ENCODE peak calls at places on chromosomes 6 and 20, in eight cellular contexts. L is PC-3, R is kidney, P is H9, W is GM23248, M is fibroblast of lung, O is mammary epithelial cell, A is IMR-90. D is an unnamed sample. For H3K4me1, the result is how much of the 10 kb centered on the place peaks cover.

GRCh38 chr6:51934098-51934497 is 153.3 kb downstream of the PKHD1 start:
- DNase-seq in L (peak), R (peak), P (peak), W (peak), M (no peak), O (no peak), A (no peak), D (no peak)

GRCh38 chr6:138727182-138727581 is 46.4 kb upstream of the CCDC28A start:
- DNase-seq in L (no peak), R (no peak), P (no peak), W (no peak), M (no peak), O (no peak), A (no peak), D (no peak)

GRCh38 chr6:155909710-155910109 is 454.1 kb upstream of the NOX3 start:
- DNase-seq in L (no peak), R (no peak), P (no peak), W (no peak), M (no peak), O (no peak), A (no peak), D (no peak)

GRCh38 chr6:26322645-26323482 is 42.1 kb upstream of the BTN3A2 start:
- DNase-seq in L (peak), R (no peak), P (peak), W (peak), M (peak), O (peak), A (peak), D (peak)

GRCh38 chr20:24825591-24825990 is 123.5 kb upstream of the CST7 start:
- DNase-seq in L (no peak), R (no peak), P (no peak), W (no peak), M (no peak), O (no peak), A (no peak), D (no peak)

GRCh38 chr6:4813055-4813454 is 36.9 kb downstream of the CDYL start:
- DNase-seq in L (no peak), R (no peak), P (no peak), W (no peak), M (no peak), O (no peak), A (no peak), D (no peak)

GRCh38 chr6:90021701-90022100 is 127.4 kb downstream of the GJA10 start:
- DNase-seq in L (no peak), R (no peak), P (no peak), W (no peak), M (no peak), O (no peak), A (no peak), D (no peak)

GRCh38 chr20:37859406-37860171 is 43.3 kb upstream of the VSTM2L start:
- DNase-seq in L (no peak), R (no peak), P (no peak), W (no peak), M (no peak), O (no peak), A (no peak), D (no peak)

GRCh38 chr6:164832410-164832809 is 477.0 kb downstream of the C6orf118 start:
- DNase-seq in L (no peak), R (no peak), P (no peak), W (no peak), M (no peak), O (no peak), A (no peak), D (no peak)

GRCh38 chr6:132096996-132097395 is 145.8 kb upstream of the CCN2 start:
- DNase-seq in L (no peak), R (no peak), P (no peak), W (peak), M (no peak), O (no peak), A (no peak), D (no peak)

GRCh38 chr6:101126501-101126900 is 245.4 kb upstream of the ASCC3 start:
- DNase-seq in L (no peak), R (no peak), P (no peak), W (no peak), M (no peak), O (no peak), A (no peak), D (no peak)

GRCh38 chr6:159525445-159526031 is 167.5 kb downstream of the SOD2 start:
- DNase-seq in L (no peak), R (no peak), P (no peak), W (no peak), M (no peak), O (no peak), A (no peak), D (no peak)

GRCh38 chr6:39688494-39688893 is 36.7 kb downstream of the KIF6 start:
- DNase-seq in L (peak), R (no peak), P (no peak), W (peak), M (peak), O (peak), A (peak), D (peak)

GRCh38 chr20:48716086-48716485 is 111.7 kb downstream of the PREX1 start:
- DNase-seq in L (no peak), R (no peak), P (no peak), W (no peak), M (no peak), O (no peak), A (no peak), D (no peak)

GRCh38 chr6:135250751-135251356 is 69.7 kb downstream of the MYB start:
- DNase-seq in L (no peak), R (no peak), P (peak), W (no peak), M (no peak), O (no peak), A (no peak), D (no peak)

GRCh38 chr20:60727425-60727824 is 524.6 kb upstream of the CDH4 start:
- DNase-seq in L (no peak), R (no peak), P (no peak), W (no peak), M (no peak), O (peak), A (no peak), D (no peak)

GRCh38 chr6:332671-333070 is 40.4 kb downstream of the DUSP22 start:
- DNase-seq in L (no peak), R (no peak), P (no peak), W (peak), M (peak), O (peak), A (peak), D (peak)

GRCh38 chr6:25794784-25795183 is 37.1 kb downstream of the SLC17A1 start:
- DNase-seq in L (no peak), R (no peak), P (no peak), W (no peak), M (no peak), O (no peak), A (no peak), D (no peak)

GRCh38 chr6:167937948-167938911 is 59.2 kb upstream of the KIF25 start:
- DNase-seq in L (peak), R (no peak), P (peak), W (no peak), M (no peak), O (peak), A (no peak), D (no peak)

GRCh38 chr6:11598687-11599086 is 61.1 kb downstream of the TMEM170B start:
- DNase-seq in L (no peak), R (no peak), P (no peak), W (no peak), M (no peak), O (no peak), A (no peak), D (no peak)

GRCh38 chr20:11153819-11154218 is 480.0 kb upstream of the JAG1 start:
- DNase-seq in L (peak), R (no peak), P (no peak), W (no peak), M (no peak), O (no peak), A (peak), D (peak)

DNA sequence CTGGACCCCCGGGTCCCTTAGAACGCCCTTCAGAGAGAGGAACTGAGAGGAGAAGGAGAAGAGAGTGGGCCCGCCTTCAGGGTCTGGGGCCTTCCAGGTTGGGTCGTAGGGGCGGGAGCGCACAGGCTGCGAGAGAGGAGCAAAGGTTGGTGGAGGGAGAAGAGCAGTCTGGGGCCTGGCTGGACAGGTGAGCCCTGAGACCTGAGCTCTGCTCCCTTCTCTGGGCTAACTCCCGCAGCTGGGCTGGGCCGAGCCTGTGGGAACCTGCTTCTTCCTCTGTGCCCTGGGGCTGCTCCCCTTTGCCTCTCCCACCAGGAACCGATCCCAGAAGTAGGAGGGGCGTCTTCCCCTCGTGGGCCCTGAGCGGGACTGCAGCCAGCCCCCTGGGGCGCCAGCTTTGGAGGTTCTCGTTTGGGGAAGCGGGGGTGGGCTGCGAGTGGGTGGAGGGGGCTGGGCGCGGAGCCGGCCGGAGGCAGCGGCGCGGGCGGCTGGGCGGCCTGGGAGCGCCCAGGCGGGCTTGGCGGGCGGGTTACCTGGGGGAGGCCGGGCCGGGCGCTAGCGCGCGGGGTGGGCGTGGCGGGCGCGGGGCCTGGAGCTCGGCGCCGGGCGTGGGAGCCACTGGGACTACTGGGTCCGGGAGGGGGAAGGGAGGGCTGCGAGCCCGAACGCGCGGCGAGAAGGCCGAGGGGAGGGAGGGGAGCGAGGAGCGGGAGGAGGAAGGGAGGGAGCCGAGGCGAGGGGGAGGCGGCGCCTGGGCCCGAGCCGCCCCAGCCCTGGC is at the start of gene DDR1:
- DNase-seq in L (peak), R (peak), P (peak), W (peak), M (peak), O (peak), A (peak), D (peak)
- H3K4me1 ChIP-seq in L (half or more), R (under half), P (under half), W (under half), M (under half), O (half or more), A (under half), D (half or more)

DNA sequence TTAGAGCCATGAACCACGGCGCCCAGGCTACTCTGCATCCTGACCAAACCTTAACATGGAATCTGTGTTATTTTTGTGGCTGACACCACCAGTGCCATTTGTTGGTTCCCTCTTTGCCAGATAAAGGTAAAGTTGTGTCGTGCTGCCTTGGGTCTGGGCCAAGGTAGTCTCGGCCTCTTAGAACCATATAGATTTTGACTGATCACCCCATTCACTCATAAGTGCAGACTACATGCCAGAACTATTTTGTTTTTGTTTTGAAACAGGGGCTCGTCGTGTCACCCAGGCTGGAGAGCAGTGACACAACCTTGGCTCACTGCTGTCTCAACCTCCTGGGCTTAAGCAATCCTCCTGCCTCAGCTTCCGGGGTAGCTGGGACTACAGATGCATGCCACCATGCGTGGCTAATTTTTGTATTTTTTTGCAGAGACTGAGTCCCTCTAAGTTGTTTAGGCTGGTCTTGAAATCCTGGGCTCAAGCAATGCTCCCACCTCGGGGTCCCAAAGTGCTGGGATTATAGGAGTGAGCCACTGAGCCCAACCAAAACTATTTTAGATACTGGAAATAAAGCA is 19.2 kb upstream of the RIPOR3 start:
- DNase-seq in L (peak), R (no peak), P (no peak), W (peak), M (no peak), O (no peak), A (peak), D (peak)
- H3K9ac ChIP-seq in L (no peak), R (no peak), P (no peak), W (peak), M (no peak), O (no peak), A (no peak), D (peak)

DNA sequence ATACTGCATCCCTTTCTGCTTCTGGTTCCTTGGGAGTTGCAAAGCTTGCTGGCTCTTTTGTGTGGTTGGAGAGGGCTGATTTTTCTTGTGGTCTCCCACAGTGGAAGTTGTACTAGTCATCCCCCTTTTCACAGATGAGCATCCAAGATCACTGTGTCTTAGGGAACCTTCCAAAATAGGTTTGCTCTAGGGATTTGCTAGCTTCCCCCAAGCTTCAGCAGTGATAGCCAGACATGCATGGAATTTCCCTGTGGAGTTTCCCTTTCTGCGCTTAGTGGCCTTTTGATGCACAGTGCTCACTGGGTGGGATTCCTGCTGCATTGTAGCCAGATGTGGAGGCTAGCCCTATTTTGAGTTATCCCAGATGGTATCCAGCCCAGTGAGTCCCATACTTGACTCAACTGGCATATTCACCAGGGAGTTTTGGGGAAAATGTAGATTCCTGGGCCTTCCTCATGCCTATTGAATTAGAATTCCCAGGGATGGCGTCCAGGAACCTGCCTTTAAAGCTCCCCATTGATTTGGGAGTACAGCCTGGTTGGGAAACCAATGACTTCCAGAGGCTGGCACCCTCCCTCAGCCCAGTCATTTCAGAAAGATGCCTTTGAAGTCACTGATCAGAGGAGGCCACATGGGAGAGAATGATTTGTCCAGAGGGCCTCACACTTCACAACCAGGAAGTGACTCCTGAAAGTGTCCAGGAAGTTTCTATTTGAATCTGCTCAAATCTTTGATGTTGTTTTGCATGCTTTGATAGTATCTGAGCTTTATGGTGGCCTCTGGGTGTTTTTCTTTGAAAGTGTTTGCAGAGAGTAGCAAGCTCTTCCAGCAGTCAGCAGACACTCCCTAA is 25.9 kb downstream of the PPARD start:
- DNase-seq in L (peak), R (no peak), P (no peak), W (peak), M (no peak), O (peak), A (peak), D (peak)
- H3K4me1 ChIP-seq in L (under half), R (under half), P (under half), W (under half), M (under half), O (under half), A (under half), D (under half)

GRCh38 chr6:68638225-68638900 is 3.3 kb downstream of the ADGRB3 start:
- DNase-seq in L (peak), R (no peak), P (no peak), W (peak), M (peak), O (no peak), A (peak), D (peak)
- H3K9ac ChIP-seq in L (no peak), R (no peak), P (no peak), W (no peak), M (no peak), O (no peak), A (no peak), D (no peak)

GRCh38 chr6:129684323-129684884 is 25.6 kb downstream of the ARHGAP18 start:
- DNase-seq in L (no peak), R (no peak), P (no peak), W (no peak), M (no peak), O (no peak), A (no peak), D (no peak)
- H3K4me1 ChIP-seq in L (under half), R (under half), P (under half), W (half or more), M (under half), O (half or more), A (under half), D (half or more)

GRCh38 chr20:63178445-63178818 is 37.5 kb downstream of the YTHDF1 start:
- DNase-seq in L (no peak), R (peak), P (peak), W (no peak), M (no peak), O (no peak), A (no peak), D (peak)

GRCh38 chr20:63181226-63181625 is 34.7 kb downstream of the YTHDF1 start:
- DNase-seq in L (no peak), R (peak), P (no peak), W (no peak), M (no peak), O (no peak), A (no peak), D (no peak)

GRCh38 chr20:63178889-63179751 is 36.8 kb downstream of the YTHDF1 start:
- DNase-seq in L (peak), R (peak), P (peak), W (peak), M (peak), O (no peak), A (peak), D (peak)

GRCh38 chr20:63180541-63181185 is 35.3 kb downstream of the YTHDF1 start:
- DNase-seq in L (no peak), R (peak), P (no peak), W (no peak), M (no peak), O (no peak), A (no peak), D (no peak)

DNA sequence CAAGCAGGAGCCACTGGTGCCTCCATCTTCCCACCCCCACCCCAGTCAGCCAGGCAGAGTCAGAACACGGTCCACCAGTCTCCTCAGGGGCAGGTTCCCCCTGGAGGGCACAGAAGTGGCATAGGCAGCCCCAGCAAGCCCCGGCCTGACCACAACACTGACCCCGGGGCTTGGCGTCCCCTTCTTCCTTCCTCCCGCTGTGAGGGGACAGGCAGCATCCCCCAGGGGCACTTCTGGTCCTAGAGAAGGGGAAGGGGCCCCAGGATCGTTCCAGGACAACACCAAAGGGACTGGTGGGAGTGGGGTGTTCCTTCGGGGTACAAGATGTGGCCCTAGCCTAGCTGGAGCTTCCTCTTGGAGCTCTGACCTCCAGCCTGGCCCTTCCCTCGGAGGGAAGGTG is 36.1 kb downstream of the YTHDF1 start:
- DNase-seq in L (no peak), R (peak), P (no peak), W (no peak), M (no peak), O (no peak), A (no peak), D (no peak)
- H3K9ac ChIP-seq in L (no peak), R (no peak), P (no peak), W (no peak), M (no peak), O (no peak), A (no peak), D (no peak)

DNA sequence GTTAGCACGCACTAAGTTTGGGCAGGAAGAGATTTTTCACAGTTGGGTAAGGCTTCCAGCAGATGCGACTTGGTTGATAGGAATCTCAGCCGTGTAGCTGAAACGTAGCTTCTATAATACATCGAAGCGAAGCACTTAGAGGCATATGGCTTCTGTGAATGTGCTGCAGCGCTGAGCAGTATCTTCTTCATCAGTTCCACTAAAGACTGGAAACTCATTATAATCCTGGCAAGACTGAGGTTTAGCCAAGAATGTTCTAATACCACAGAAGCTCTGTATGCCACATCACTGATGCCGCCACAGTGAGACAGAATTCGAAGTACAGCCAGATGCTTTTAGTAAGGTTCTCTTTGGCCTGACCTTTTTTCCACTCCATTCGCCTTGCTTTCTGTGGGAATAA is 680.2 kb upstream of the AGPAT4 start:
- DNase-seq in L (no peak), R (no peak), P (no peak), W (no peak), M (no peak), O (no peak), A (no peak), D (no peak)
- H3K4me1 ChIP-seq in L (under half), R (under half), P (under half), W (under half), M (under half), O (under half), A (under half), D (under half)

GRCh38 chr6:42025790-42026311 is 24.5 kb upstream of the TAF8 start:
- DNase-seq in L (no peak), R (no peak), P (no peak), W (no peak), M (no peak), O (no peak), A (no peak), D (no peak)

GRCh38 chr6:42025066-42025789 is 25.1 kb upstream of the TAF8 start:
- DNase-seq in L (no peak), R (peak), P (no peak), W (no peak), M (no peak), O (no peak), A (no peak), D (no peak)

GRCh38 chr6:42022755-42023384 is 27.5 kb upstream of the TAF8 start:
- DNase-seq in L (no peak), R (peak), P (no peak), W (no peak), M (no peak), O (no peak), A (no peak), D (no peak)

GRCh38 chr6:42020967-42021366 is 29.4 kb upstream of the TAF8 start:
- DNase-seq in L (no peak), R (no peak), P (no peak), W (no peak), M (no peak), O (no peak), A (no peak), D (no peak)

GRCh38 chr6:42021847-42022754 is 28.2 kb upstream of the TAF8 start:
- DNase-seq in L (no peak), R (no peak), P (no peak), W (no peak), M (peak), O (no peak), A (no peak), D (no peak)
- H3K9ac ChIP-seq in L (no peak), R (no peak), P (no peak), W (no peak), M (no peak), O (no peak), A (no peak), D (no peak)

GRCh38 chr6:15363523-15364400 is 117.9 kb downstream of the JARID2 start:
- DNase-seq in L (no peak), R (no peak), P (no peak), W (no peak), M (no peak), O (no peak), A (no peak), D (no peak)
- H3K4me1 ChIP-seq in L (under half), R (under half), P (under half), W (under half), M (under half), O (under half), A (under half), D (under half)

D was measured in adipocyte.